ENCODE peak calls at places on chromosomes 6 and 20, in nine cellular contexts. Y, D, F, R, A, T, S, B and E are unnamed samples.

GRCh38 chr20:60892095-60892813 is 359.8 kb upstream of the CDH4 start:
- DNase-seq in Y (no peak), D (no peak), F (no peak), R (no peak), A (no peak), T (no peak), S (no peak), B (no peak), E (no peak)

GRCh38 chr20:25389858-25390537 is 637 bp downstream of the ABHD12 start:
- DNase-seq in Y (no peak), D (peak; percentile 40), F (no peak), R (no peak), A (peak; percentile 74), T (no peak), S (no peak), B (no peak), E (peak; percentile 22)

GRCh38 chr6:116381000-116381399 is 10.3 kb downstream of the DSE start:
- DNase-seq in Y (no peak), D (no peak), F (no peak), R (no peak), A (no peak), T (no peak), S (no peak), B (no peak), E (no peak)

GRCh38 chr6:2582268-2582667 is 168.5 kb downstream of the MYLK4 start:
- DNase-seq in Y (no peak), D (no peak), F (no peak), R (no peak), A (no peak), T (no peak), S (no peak), B (no peak), E (no peak)

GRCh38 chr6:31004285-31004684 is 6.0 kb upstream of the MUC22 start:
- DNase-seq in Y (no peak), D (no peak), F (no peak), R (no peak), A (peak; percentile 50), T (no peak), S (no peak), B (no peak), E (no peak)

GRCh38 chr20:37095108-37095608 is 639 bp downstream of the RBL1 start:
- DNase-seq in Y (no peak), D (no peak), F (peak; percentile 20), R (no peak), A (peak; percentile 53), T (no peak), S (no peak), B (no peak), E (peak; percentile 76)

GRCh38 chr6:144564202-144564601 is 279.1 kb downstream of the UTRN start:
- DNase-seq in Y (no peak), D (no peak), F (no peak), R (no peak), A (no peak), T (no peak), S (no peak), B (no peak), E (no peak)

GRCh38 chr6:14917101-14917500 is 328.8 kb upstream of the JARID2 start:
- DNase-seq in Y (peak; percentile 37), D (no peak), F (no peak), R (no peak), A (no peak), T (no peak), S (peak; percentile 75), B (peak; percentile 44), E (no peak)

GRCh38 chr6:2626381-2626780 is 124.3 kb downstream of the MYLK4 start:
- DNase-seq in Y (no peak), D (no peak), F (no peak), R (no peak), A (no peak), T (no peak), S (peak; percentile 63), B (peak; percentile 71), E (no peak)

GRCh38 chr6:170233304-170234205 is 57.3 kb downstream of the DLL1 start:
- DNase-seq in Y (no peak), D (no peak), F (no peak), R (no peak), A (no peak), T (no peak), S (no peak), B (no peak), E (no peak)

GRCh38 chr6:169810066-169810989 is 58.9 kb downstream of the ERMARD start:
- DNase-seq in Y (no peak), D (peak; percentile 28), F (no peak), R (no peak), A (no peak), T (no peak), S (no peak), B (no peak), E (peak; percentile 79)

GRCh38 chr6:34459899-34460593 is 5.8 kb upstream of the PACSIN1 start:
- DNase-seq in Y (peak; percentile 42), D (peak; percentile 47), F (peak; percentile 12), R (peak; percentile 48), A (peak; percentile 79), T (no peak), S (peak; percentile 39), B (peak; percentile 48), E (peak; percentile 21)

GRCh38 chr6:12749531-12750379 is 33.2 kb downstream of the PHACTR1 start:
- DNase-seq in Y (peak; percentile 23), D (no peak), F (no peak), R (no peak), A (no peak), T (no peak), S (no peak), B (no peak), E (no peak)

GRCh38 chr20:12835999-12836398 is 172.8 kb upstream of the SPTLC3 start:
- DNase-seq in Y (no peak), D (no peak), F (no peak), R (no peak), A (no peak), T (no peak), S (no peak), B (no peak), E (no peak)

GRCh38 chr6:42294759-42295158 is 77.1 kb upstream of the MRPS10 start:
- DNase-seq in Y (peak; percentile 55), D (no peak), F (no peak), R (no peak), A (no peak), T (no peak), S (peak; percentile 58), B (peak; percentile 85), E (peak; percentile 18)

GRCh38 chr20:56843386-56843785 is 214.3 kb downstream of the TFAP2C start:
- DNase-seq in Y (no peak), D (peak; percentile 33), F (no peak), R (no peak), A (no peak), T (no peak), S (no peak), B (no peak), E (no peak)

GRCh38 chr6:15417811-15418210 is 171.9 kb downstream of the JARID2 start:
- DNase-seq in Y (peak; percentile 34), D (no peak), F (no peak), R (no peak), A (no peak), T (no peak), S (peak; percentile 58), B (peak; percentile 90), E (no peak)

GRCh38 chr6:132607544-132608233 is 16.4 kb downstream of the TAAR2 start:
- DNase-seq in Y (no peak), D (no peak), F (no peak), R (no peak), A (no peak), T (no peak), S (no peak), B (no peak), E (no peak)

GRCh38 chr20:63538204-63539091 is 1.3 kb upstream of the PTK6 start:
- DNase-seq in Y (peak; percentile 26), D (peak; percentile 81), F (no peak), R (no peak), A (peak; percentile 74), T (no peak), S (no peak), B (no peak), E (peak; percentile 64)
- TF ChIP-seq CTCF in Y (no peak), D (no peak), F (peak; percentile 37), R (no peak), A (peak; percentile 7), T (no peak), S (no peak), B (no peak), E (no peak)

DNA sequence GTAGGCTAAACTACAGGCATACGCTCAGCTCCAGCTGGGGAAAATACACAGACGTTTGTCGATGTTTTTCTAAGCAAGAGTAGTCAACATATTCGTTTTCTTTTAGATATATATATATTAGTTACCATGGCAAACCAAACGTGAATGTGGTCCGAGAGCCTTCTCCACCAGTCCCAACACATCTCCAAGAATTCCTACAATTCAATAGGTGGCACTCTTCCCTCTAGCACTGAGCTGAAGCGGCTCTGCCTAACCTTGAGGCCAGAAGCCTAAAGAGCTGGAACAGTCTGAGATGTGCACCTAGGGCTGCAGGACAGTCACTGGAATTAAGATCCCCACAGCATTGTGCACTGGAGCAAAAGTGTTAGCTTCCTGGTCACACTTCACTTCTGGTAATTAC is 70.3 kb upstream of the BEND3 start:
- DNase-seq in Y (no peak), D (peak; percentile 42), F (no peak), R (no peak), A (no peak), T (no peak), S (peak; percentile 10), B (peak; percentile 6), E (no peak)
- TF ChIP-seq CTCF in Y (no peak), D (no peak), F (no peak), R (no peak), A (no peak), T (peak; percentile 11), S (peak; percentile 48), B (peak; percentile 26), E (no peak)

GRCh38 chr6:161493731-161494130 is 219.9 kb upstream of the AGPAT4 start:
- DNase-seq in Y (no peak), D (no peak), F (no peak), R (no peak), A (no peak), T (no peak), S (no peak), B (no peak), E (no peak)

GRCh38 chr6:161498881-161499280 is 225.0 kb upstream of the AGPAT4 start:
- DNase-seq in Y (no peak), D (no peak), F (no peak), R (no peak), A (no peak), T (no peak), S (no peak), B (no peak), E (no peak)

GRCh38 chr6:161503570-161503969 is 229.7 kb upstream of the AGPAT4 start:
- DNase-seq in Y (no peak), D (no peak), F (no peak), R (no peak), A (no peak), T (no peak), S (no peak), B (no peak), E (no peak)

GRCh38 chr6:161496941-161497340 is 223.1 kb upstream of the AGPAT4 start:
- DNase-seq in Y (no peak), D (no peak), F (no peak), R (no peak), A (no peak), T (no peak), S (no peak), B (no peak), E (no peak)

GRCh38 chr6:161498359-161498758 is 224.5 kb upstream of the AGPAT4 start:
- DNase-seq in Y (peak; percentile 59), D (no peak), F (no peak), R (no peak), A (no peak), T (peak; percentile 32), S (peak; percentile 13), B (peak; percentile 38), E (no peak)
- TF ChIP-seq CTCF in Y (peak; percentile 55), D (no peak), F (no peak), R (peak; percentile 9), A (no peak), T (peak; percentile 52), S (peak; percentile 53), B (peak; percentile 28), E (no peak)

GRCh38 chr6:122180132-122180531 is 219.3 kb upstream of the HSF2 start:
- DNase-seq in Y (peak; percentile 28), D (no peak), F (no peak), R (no peak), A (no peak), T (no peak), S (no peak), B (peak; percentile 25), E (no peak)
- TF ChIP-seq CTCF in Y (peak; percentile 56), D (no peak), F (no peak), R (no peak), A (no peak), T (peak; percentile 29), S (peak; percentile 49), B (peak; percentile 30), E (no peak)